ENCODE peak calls at places on chromosome 5, in eight cellular contexts. Q, W, E, Y, R, D, Z and P are unnamed samples.

GRCh38 chr5:119275873-119276214 is 80.0 kb upstream of the TNFAIP8 start:
- DNase-seq in R (no peak), Y (no peak), Z (no peak), Q (no peak), E (no peak), D (no peak), W (no peak), P (no peak)

GRCh38 chr5:115575167-115576070 is 26.9 kb downstream of the TICAM2 start:
- DNase-seq in E (no peak), D (peak; percentile 78), W (no peak), Z (no peak), Q (peak; percentile 87), Y (peak; percentile 42), R (no peak), P (no peak)

GRCh38 chr5:64977779-64978178 is 209.0 kb downstream of the CWC27 start:
- DNase-seq in Z (no peak), E (no peak), D (no peak), Q (peak; percentile 26), W (no peak), R (peak; percentile 33), Y (no peak), P (no peak)

GRCh38 chr5:126956991-126957390 is 73.4 kb downstream of the MARCHF3 start:
- DNase-seq in D (no peak), Y (no peak), E (no peak), R (no peak), Z (no peak), W (no peak), Q (no peak), P (no peak)

GRCh38 chr5:104628906-104629305 is 1066.3 kb upstream of the NUDT12 start:
- DNase-seq in Z (no peak), R (no peak), Y (no peak), D (peak; percentile 19), W (no peak), E (no peak), Q (no peak), P (no peak)

GRCh38 chr5:157477814-157478494 is 17.9 kb downstream of the NIPAL4 start:
- DNase-seq in Q (no peak), W (no peak), R (no peak), Y (no peak), D (no peak), Z (no peak), E (no peak), P (no peak)

GRCh38 chr5:51383494-51384081 is 340 bp downstream of the ISL1 start:
- DNase-seq in Y (no peak), Z (no peak), W (peak; percentile 23), R (no peak), D (no peak), E (no peak), Q (no peak), P (peak; percentile 74)

GRCh38 chr5:3905521-3905920 is 309.9 kb downstream of the IRX1 start:
- DNase-seq in Z (no peak), E (no peak), W (no peak), Q (no peak), Y (no peak), D (no peak), R (no peak), P (no peak)

GRCh38 chr5:68953885-68954617 is 139.8 kb upstream of the SLC30A5 start:
- DNase-seq in Q (no peak), D (no peak), Z (peak; percentile 28), E (no peak), W (no peak), R (no peak), Y (no peak), P (no peak)

GRCh38 chr5:59064256-59064655 is 481.4 kb downstream of the RAB3C start:
- DNase-seq in Q (no peak), D (no peak), Z (no peak), E (no peak), R (no peak), W (no peak), Y (no peak), P (no peak)

DNA sequence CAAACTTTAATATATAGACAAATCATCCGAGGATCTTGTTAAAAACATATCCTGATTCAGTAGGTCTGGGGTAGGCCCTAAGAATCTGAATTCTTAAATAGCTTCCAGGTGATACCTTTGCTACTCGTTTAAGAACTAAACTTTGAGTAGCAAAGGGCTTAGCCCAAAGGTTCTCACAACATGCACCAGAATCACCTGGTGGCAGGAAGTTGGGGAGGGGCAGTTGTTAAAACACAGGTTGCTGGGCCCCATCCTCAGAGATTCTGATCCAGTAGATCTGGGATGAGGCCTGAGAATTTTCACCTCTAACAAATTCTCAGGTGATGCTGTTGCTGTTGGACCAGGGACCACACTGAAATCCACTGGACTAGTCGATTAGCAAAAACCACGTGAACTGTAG is 20.0 kb upstream of the RGMB start:
- DNase-seq in Q (no peak), R (no peak), Z (no peak), Y (no peak), E (no peak), D (no peak), W (no peak), P (peak; percentile 93)
- H3K27ac ChIP-seq in Q (no peak overlapping the region), R (no peak overlapping the region), Z (no peak overlapping the region), Y (no peak overlapping the region), E (no peak overlapping the region), D (peak overlapping the region; percentile 85), W (no peak overlapping the region), P (no peak overlapping the region)

GRCh38 chr5:120293796-120294195 is 170.3 kb upstream of the PRR16 start:
- DNase-seq in Z (no peak), Q (peak; percentile 85), E (no peak), R (no peak), D (peak; percentile 63), W (no peak), Y (no peak), P (no peak)
- H3K27ac ChIP-seq in Z (no peak overlapping the region), Q (no peak overlapping the region), E (no peak overlapping the region), R (no peak overlapping the region), D (peak overlapping the region; percentile 58), W (no peak overlapping the region), Y (no peak overlapping the region), P (no peak overlapping the region)

GRCh38 chr5:78576376-78576775 is 72.2 kb downstream of the LHFPL2 start:
- DNase-seq in Q (no peak), Y (no peak), R (no peak), W (no peak), D (no peak), E (no peak), Z (no peak), P (no peak)
- H3K27ac ChIP-seq in Q (no peak overlapping the region), Y (no peak overlapping the region), R (no peak overlapping the region), W (no peak overlapping the region), D (no peak overlapping the region), E (peak overlapping the region; percentile 80), Z (no peak overlapping the region), P (no peak overlapping the region)

GRCh38 chr5:154236-154635 is 37.1 kb upstream of the LRRC14B start:
- DNase-seq in R (no peak), Z (no peak), Q (no peak), E (no peak), W (no peak), Y (no peak), D (no peak), P (peak; percentile 30)
- H3K27ac ChIP-seq in R (no peak overlapping the region), Z (no peak overlapping the region), Q (no peak overlapping the region), E (no peak overlapping the region), W (no peak overlapping the region), Y (no peak overlapping the region), D (peak overlapping the region; percentile 84), P (no peak overlapping the region)

DNA sequence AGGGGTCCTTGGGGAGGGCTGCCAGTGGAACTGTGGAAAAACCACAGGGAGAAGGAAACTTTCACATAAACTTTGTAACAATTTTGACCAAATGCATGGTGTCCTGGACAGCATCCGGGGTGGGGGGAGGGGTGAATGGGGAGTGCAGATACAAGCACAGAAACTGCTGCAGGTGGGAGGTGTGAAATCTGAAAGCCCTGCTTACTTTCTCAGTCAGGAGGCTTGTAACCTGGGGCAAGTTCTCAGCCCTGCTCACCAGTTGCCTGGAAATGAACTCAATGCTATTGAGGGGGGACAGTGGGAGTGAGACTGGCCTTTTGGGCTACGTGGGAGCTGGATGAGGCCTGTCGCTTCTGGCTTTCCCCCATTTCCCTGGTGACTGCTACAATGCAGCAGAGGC is 694.5 kb upstream of the ZNF608 start:
- DNase-seq in R (no peak), Z (no peak), E (no peak), W (no peak), D (no peak), Y (no peak), Q (no peak), P (no peak)
- H3K27ac ChIP-seq in R (no peak overlapping the region), Z (no peak overlapping the region), E (no peak overlapping the region), W (no peak overlapping the region), D (no peak overlapping the region), Y (no peak overlapping the region), Q (no peak overlapping the region), P (no peak overlapping the region)